ENCODE peak calls at places on chromosomes 7 and 10, in nine cellular contexts. L is astrocyte of the spinal cord; X is body of pancreas; E is kidney; C is uterus; A is aorta; B is CD8-positive, alpha-beta T cell; M is suprapubic skin; Z is AG09309. V is an unnamed sample.

GRCh38 chr10:93871805-93872204 is 22.0 kb upstream of the SLC35G1 start:
- DNase-seq in C (no peak), X (no peak), B (no peak), L (no peak), E (no peak), Z (no peak), M (no peak), A (no peak), V (no peak)

GRCh38 chr7:3787717-3788311 is 486.8 kb downstream of the SDK1 start:
- DNase-seq in X (no peak), B (no peak), C (no peak), L (peak), Z (no peak), M (no peak), E (peak), A (peak), V (peak)

GRCh38 chr10:76492678-76493472 is 1061.5 kb downstream of the LRMDA start:
- DNase-seq in L (no peak), E (no peak), A (no peak), C (no peak), X (no peak), M (no peak), Z (no peak), B (no peak), V (no peak)

GRCh38 chr10:71067098-71067760 is 145.1 kb upstream of the UNC5B start:
- DNase-seq in X (no peak), C (no peak), Z (no peak), L (no peak), B (no peak), M (no peak), E (no peak), A (no peak), V (no peak)

GRCh38 chr10:49375611-49376010 is 20.3 kb downstream of the DRGX start:
- DNase-seq in A (peak), Z (no peak), X (no peak), L (no peak), M (no peak), E (no peak), B (no peak), C (no peak), V (no peak)

GRCh38 chr10:102299873-102300272 is 54.5 kb downstream of the GBF1 start:
- DNase-seq in E (no peak), B (no peak), C (no peak), M (no peak), A (no peak), Z (no peak), X (no peak), L (peak), V (peak)

GRCh38 chr10:91076991-91077548 is 143.4 kb upstream of the PCGF5 start:
- DNase-seq in E (no peak), L (no peak), Z (no peak), A (no peak), M (no peak), B (no peak), C (no peak), X (no peak), V (no peak)

GRCh38 chr7:42315096-42315495 is 78.1 kb upstream of the GLI3 start:
- DNase-seq in L (peak), Z (no peak), M (no peak), A (no peak), C (no peak), B (no peak), X (no peak), E (no peak), V (peak)

GRCh38 chr10:100037758-100038315 is 28.1 kb upstream of the DNMBP start:
- DNase-seq in E (no peak), X (no peak), M (no peak), A (no peak), B (no peak), C (no peak), Z (no peak), L (no peak), V (no peak)

GRCh38 chr10:49008505-49009202 is 69.0 kb upstream of the LRRC18 start:
- DNase-seq in L (no peak), C (no peak), A (no peak), E (no peak), X (no peak), M (no peak), Z (no peak), B (no peak), V (no peak)

GRCh38 chr7:80288175-80289122 is 153.8 kb downstream of the GNAI1 start:
- DNase-seq in Z (peak), C (no peak), M (no peak), L (peak), A (no peak), X (no peak), E (no peak), B (no peak), V (peak)

GRCh38 chr7:71682841-71683341 is 550.9 kb downstream of the GALNT17 start:
- DNase-seq in E (peak), L (no peak), B (no peak), Z (no peak), X (no peak), M (no peak), C (no peak), A (no peak), V (no peak)

GRCh38 chr7:154881526-154881925 is 121.4 kb downstream of the PAXIP1 start:
- DNase-seq in M (no peak), X (no peak), A (no peak), B (no peak), C (no peak), Z (no peak), E (no peak), L (no peak), V (no peak)

GRCh38 chr7:84614821-84615506 is 420.4 kb upstream of the SEMA3A start:
- DNase-seq in L (no peak), C (no peak), B (no peak), X (no peak), Z (no peak), M (no peak), A (no peak), E (no peak), V (peak)

GRCh38 chr7:105896407-105896842 is 20.0 kb upstream of the ATXN7L1 start:
- DNase-seq in X (no peak), C (no peak), A (no peak), B (no peak), M (no peak), L (no peak), Z (no peak), E (no peak), V (no peak)

DNA sequence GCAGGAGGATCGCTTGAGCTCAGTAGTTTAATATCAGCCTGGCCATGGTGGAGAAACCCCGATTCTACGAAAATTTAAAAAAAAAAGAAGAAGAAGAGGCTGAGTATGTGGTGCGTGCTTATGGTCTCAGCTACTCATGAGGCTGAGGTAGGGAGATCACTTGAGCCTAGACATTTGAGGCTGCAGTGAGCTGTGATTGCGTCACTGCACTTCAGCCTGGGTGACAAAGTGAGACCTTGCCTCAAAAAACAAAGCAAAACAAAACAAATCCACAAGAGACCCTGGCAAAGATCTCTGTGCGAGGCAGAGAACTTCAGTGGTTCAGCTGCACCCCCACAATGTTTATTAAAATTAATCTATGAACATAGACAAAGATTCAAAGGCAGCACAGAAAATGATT is 24.3 kb upstream of the PURB start:
- DNase-seq in B (no peak), Z (no peak), X (no peak), L (no peak), M (no peak), C (no peak), E (no peak), A (no peak), V (no peak)
- H3K4me3 ChIP-seq in B (no peak), Z (no peak), X (no peak), L (no peak), M (no peak), C (no peak), E (no peak), A (no peak), V (no peak)

DNA sequence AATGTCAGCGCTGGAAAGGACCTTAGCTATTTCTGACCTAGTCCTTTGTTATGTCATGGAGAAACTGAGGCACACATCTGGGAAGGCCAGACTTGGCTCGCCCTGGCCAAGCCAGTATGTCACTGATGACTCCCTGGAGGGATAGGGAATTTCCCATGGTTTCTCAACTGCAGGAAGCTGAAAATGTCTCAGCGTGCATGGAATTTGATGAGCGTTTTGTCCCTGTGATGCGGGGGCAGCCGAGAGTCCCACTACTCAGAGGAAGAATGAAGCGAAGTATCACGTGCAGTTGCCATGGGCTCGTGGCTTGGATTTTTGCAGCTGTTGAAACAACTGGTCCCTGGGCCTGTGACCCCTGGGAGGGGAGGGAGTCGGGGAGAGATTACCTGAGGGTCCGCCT is 44.8 kb downstream of the CLIP2 start:
- DNase-seq in C (no peak), Z (peak), B (no peak), M (no peak), E (no peak), A (no peak), X (no peak), L (peak), V (peak)
- H3K4me3 ChIP-seq in C (no peak), Z (no peak), B (no peak), M (no peak), E (no peak), A (no peak), X (no peak), L (no peak), V (no peak)

GRCh38 chr10:119505588-119506315 is 36.8 kb downstream of the RGS10 start:
- DNase-seq in A (no peak), X (no peak), L (no peak), M (no peak), B (no peak), Z (no peak), E (no peak), C (no peak), V (no peak)
- H3K4me3 ChIP-seq in A (no peak), X (no peak), L (no peak), M (no peak), B (peak), Z (no peak), E (no peak), C (no peak), V (no peak)

GRCh38 chr10:119896061-119896655 is 3.6 kb downstream of the SEC23IP start:
- DNase-seq in M (no peak), E (no peak), X (peak), B (no peak), C (no peak), L (peak), A (no peak), Z (peak), V (peak)
- H3K4me3 ChIP-seq in M (no peak), E (no peak), X (no peak), B (no peak), C (no peak), L (no peak), A (no peak), Z (no peak), V (no peak)

GRCh38 chr7:129779602-129780256 is 168.2 kb downstream of the NRF1 start:
- DNase-seq in C (no peak), B (no peak), A (no peak), L (no peak), Z (no peak), X (peak), M (no peak), E (peak), V (no peak)

GRCh38 chr7:129777195-129777844 is 165.8 kb downstream of the NRF1 start:
- DNase-seq in X (no peak), Z (no peak), L (no peak), A (no peak), B (no peak), E (no peak), M (peak), C (no peak), V (no peak)

GRCh38 chr7:129776397-129776792 is 164.9 kb downstream of the NRF1 start:
- DNase-seq in M (no peak), L (no peak), X (no peak), B (no peak), Z (no peak), C (no peak), A (no peak), E (no peak), V (no peak)

GRCh38 chr7:129778770-129779601 is 167.5 kb downstream of the NRF1 start:
- DNase-seq in L (no peak), B (no peak), X (peak), E (no peak), Z (no peak), A (no peak), C (no peak), M (peak), V (no peak)

GRCh38 chr7:129777993-129778769 is 166.7 kb downstream of the NRF1 start:
- DNase-seq in E (no peak), A (no peak), X (no peak), Z (no peak), M (peak), B (no peak), L (no peak), C (no peak), V (no peak)
- H3K4me3 ChIP-seq in E (no peak), A (no peak), X (peak), Z (no peak), M (peak), B (no peak), L (no peak), C (no peak), V (no peak)